ENCODE peak calls at places on chromosomes 16 and 17, in seven cellular contexts. One of them, this sample, is unnamed.

GRCh38 chr16:1137604-1138003 is 15.3 kb upstream of the CACNA1H start:
- DNase-seq in PC-3: no peak
- DNase-seq in PC-9: no peak
- DNase-seq in GM23248: no peak
- DNase-seq in K562: peak
- DNase-seq in mammary epithelial cell: no peak
- DNase-seq in A673: no peak
- DNase-seq in this sample: peak

GRCh38 chr17:80183581-80184422 is 14.0 kb downstream of the CARD14 start:
- DNase-seq in PC-3: no peak
- DNase-seq in PC-9: no peak
- DNase-seq in GM23248: no peak
- DNase-seq in K562: no peak
- DNase-seq in mammary epithelial cell: no peak
- DNase-seq in A673: no peak
- DNase-seq in this sample: no peak

GRCh38 chr17:14745122-14745521 is 444.2 kb downstream of the HS3ST3B1 start:
- DNase-seq in PC-3: peak
- DNase-seq in PC-9: peak
- DNase-seq in GM23248: peak
- DNase-seq in K562: no peak
- DNase-seq in mammary epithelial cell: peak
- DNase-seq in A673: no peak
- DNase-seq in this sample: no peak

GRCh38 chr16:49345829-49346228 is 27.8 kb upstream of the C16orf78 start:
- DNase-seq in PC-3: peak
- DNase-seq in PC-9: no peak
- DNase-seq in GM23248: peak
- DNase-seq in K562: peak
- DNase-seq in mammary epithelial cell: peak
- DNase-seq in A673: peak
- DNase-seq in this sample: no peak

GRCh38 chr16:57630931-57631845 is 2.8 kb downstream of the ADGRG1 start:
- DNase-seq in PC-3: no peak
- DNase-seq in PC-9: no peak
- DNase-seq in GM23248: no peak
- DNase-seq in K562: no peak
- DNase-seq in mammary epithelial cell: no peak
- DNase-seq in A673: no peak
- DNase-seq in this sample: no peak

GRCh38 chr16:56858375-56858774 is 6.6 kb upstream of the SLC12A3 start:
- DNase-seq in PC-3: no peak
- DNase-seq in PC-9: no peak
- DNase-seq in GM23248: no peak
- DNase-seq in K562: no peak
- DNase-seq in mammary epithelial cell: no peak
- DNase-seq in A673: no peak
- DNase-seq in this sample: no peak

GRCh38 chr17:3983945-3984484 is 19.8 kb upstream of the ATP2A3 start:
- DNase-seq in PC-3: no peak
- DNase-seq in PC-9: no peak
- DNase-seq in GM23248: peak
- DNase-seq in K562: no peak
- DNase-seq in mammary epithelial cell: no peak
- DNase-seq in A673: peak
- DNase-seq in this sample: no peak

GRCh38 chr17:36592316-36592710 is 634 bp downstream of the DHRS11 start:
- DNase-seq in PC-3: peak
- DNase-seq in PC-9: peak
- DNase-seq in GM23248: peak
- DNase-seq in K562: no peak
- DNase-seq in mammary epithelial cell: no peak
- DNase-seq in A673: peak
- DNase-seq in this sample: no peak

GRCh38 chr17:31517524-31517923 is 126.0 kb downstream of the RAB11FIP4 start:
- DNase-seq in PC-3: peak
- DNase-seq in PC-9: no peak
- DNase-seq in GM23248: no peak
- DNase-seq in K562: no peak
- DNase-seq in mammary epithelial cell: no peak
- DNase-seq in A673: no peak
- DNase-seq in this sample: no peak

GRCh38 chr16:11198817-11199216 is 57.2 kb downstream of the SOCS1 start:
- DNase-seq in PC-3: peak
- DNase-seq in PC-9: peak
- DNase-seq in GM23248: no peak
- DNase-seq in K562: peak
- DNase-seq in mammary epithelial cell: peak
- DNase-seq in A673: no peak
- DNase-seq in this sample: no peak

GRCh38 chr17:32586666-32587065 is 99.9 kb downstream of the CDK5R1 start:
- DNase-seq in PC-3: peak
- DNase-seq in PC-9: no peak
- DNase-seq in GM23248: peak
- DNase-seq in K562: no peak
- DNase-seq in mammary epithelial cell: peak
- DNase-seq in A673: no peak
- DNase-seq in this sample: no peak

GRCh38 chr17:7262192-7263070 is at the start of gene CLDN7:
- DNase-seq in PC-3: peak
- DNase-seq in PC-9: peak
- DNase-seq in GM23248: no peak
- DNase-seq in K562: no peak
- DNase-seq in mammary epithelial cell: no peak
- DNase-seq in A673: no peak
- DNase-seq in this sample: no peak

GRCh38 chr16:30367349-30368009 is 2.8 kb downstream of the TBC1D10B start:
- DNase-seq in PC-3: peak
- DNase-seq in PC-9: no peak
- DNase-seq in GM23248: peak
- DNase-seq in K562: no peak
- DNase-seq in mammary epithelial cell: no peak
- DNase-seq in A673: no peak
- DNase-seq in this sample: no peak

GRCh38 chr17:64920419-64921172 is 1.3 kb upstream of the LRRC37A3 start:
- DNase-seq in PC-3: no peak
- DNase-seq in PC-9: no peak
- DNase-seq in GM23248: peak
- DNase-seq in K562: no peak
- DNase-seq in mammary epithelial cell: no peak
- DNase-seq in A673: no peak
- DNase-seq in this sample: no peak

GRCh38 chr17:53719229-53719628 is 103.5 kb upstream of the KIF2B start:
- DNase-seq in PC-3: no peak
- DNase-seq in PC-9: no peak
- DNase-seq in GM23248: no peak
- DNase-seq in K562: no peak
- DNase-seq in mammary epithelial cell: peak
- DNase-seq in A673: no peak
- DNase-seq in this sample: peak

GRCh38 chr17:28258347-28258887 is 60.6 kb upstream of the TMEM97 start:
- DNase-seq in PC-3: no peak
- DNase-seq in PC-9: no peak
- DNase-seq in GM23248: no peak
- DNase-seq in K562: no peak
- DNase-seq in mammary epithelial cell: no peak
- DNase-seq in A673: no peak
- DNase-seq in this sample: no peak

GRCh38 chr17:51455931-51456330 is 195.6 kb downstream of the UTP18 start:
- DNase-seq in PC-3: no peak
- DNase-seq in PC-9: no peak
- DNase-seq in GM23248: no peak
- DNase-seq in K562: no peak
- DNase-seq in mammary epithelial cell: no peak
- DNase-seq in A673: no peak
- DNase-seq in this sample: no peak

GRCh38 chr16:71971571-71971970 is 28.6 kb downstream of the PKD1L3 start:
- DNase-seq in PC-3: no peak
- DNase-seq in PC-9: no peak
- DNase-seq in GM23248: no peak
- DNase-seq in K562: no peak
- DNase-seq in mammary epithelial cell: no peak
- DNase-seq in A673: no peak
- DNase-seq in this sample: no peak

GRCh38 chr17:47744168-47745036 is 11.4 kb downstream of the TBX21 start:
- DNase-seq in PC-3: no peak
- DNase-seq in PC-9: no peak
- DNase-seq in GM23248: no peak
- DNase-seq in K562: peak
- DNase-seq in mammary epithelial cell: no peak
- DNase-seq in A673: no peak
- DNase-seq in this sample: no peak
- TF ChIP-seq EZH2 in PC-3: no peak
- TF ChIP-seq EZH2 in PC-9: no peak
- TF ChIP-seq EZH2 in GM23248: no peak
- TF ChIP-seq EZH2 in K562: no peak
- TF ChIP-seq EZH2 in mammary epithelial cell: no peak
- TF ChIP-seq EZH2 in A673: no peak
- TF ChIP-seq EZH2 in this sample: no peak

DNA sequence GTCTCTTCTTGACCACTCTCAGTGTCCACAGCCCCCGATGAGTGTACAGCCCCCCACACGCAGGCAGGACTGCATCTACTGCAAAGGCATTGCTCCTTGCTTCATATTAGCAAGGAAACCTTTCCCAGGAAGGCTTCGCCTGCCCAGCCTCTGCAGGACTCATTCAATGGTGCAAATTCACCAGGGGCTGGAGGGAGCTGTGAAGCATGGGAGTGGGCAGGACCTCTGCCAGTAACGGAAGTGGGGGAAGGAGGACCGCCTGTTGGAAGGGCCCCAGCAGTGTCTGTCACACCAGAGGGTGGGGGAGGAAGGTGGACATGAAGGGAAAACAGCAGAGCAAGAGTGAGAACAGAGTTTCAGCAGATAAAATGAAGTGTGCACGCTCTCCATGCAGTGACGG is 2.5 kb downstream of the SPATA33 start:
- DNase-seq in PC-3: no peak
- DNase-seq in PC-9: no peak
- DNase-seq in GM23248: no peak
- DNase-seq in K562: no peak
- DNase-seq in mammary epithelial cell: no peak
- DNase-seq in A673: no peak
- DNase-seq in this sample: no peak
- TF ChIP-seq EZH2 in PC-3: no peak
- TF ChIP-seq EZH2 in PC-9: no peak
- TF ChIP-seq EZH2 in GM23248: no peak
- TF ChIP-seq EZH2 in K562: no peak
- TF ChIP-seq EZH2 in mammary epithelial cell: no peak
- TF ChIP-seq EZH2 in A673: no peak
- TF ChIP-seq EZH2 in this sample: no peak

GRCh38 chr17:72222571-72222970 is 101.8 kb downstream of the SOX9 start:
- DNase-seq in PC-3: no peak
- DNase-seq in PC-9: no peak
- DNase-seq in GM23248: no peak
- DNase-seq in K562: no peak
- DNase-seq in mammary epithelial cell: no peak
- DNase-seq in A673: no peak
- DNase-seq in this sample: no peak

GRCh38 chr17:72219136-72219823 is 98.5 kb downstream of the SOX9 start:
- DNase-seq in PC-3: no peak
- DNase-seq in PC-9: no peak
- DNase-seq in GM23248: peak
- DNase-seq in K562: no peak
- DNase-seq in mammary epithelial cell: no peak
- DNase-seq in A673: peak
- DNase-seq in this sample: no peak

GRCh38 chr17:72222971-72223370 is 102.2 kb downstream of the SOX9 start:
- DNase-seq in PC-3: no peak
- DNase-seq in PC-9: no peak
- DNase-seq in GM23248: no peak
- DNase-seq in K562: no peak
- DNase-seq in mammary epithelial cell: no peak
- DNase-seq in A673: no peak
- DNase-seq in this sample: no peak

GRCh38 chr17:72223816-72224215 is 103.0 kb downstream of the SOX9 start:
- DNase-seq in PC-3: no peak
- DNase-seq in PC-9: no peak
- DNase-seq in GM23248: no peak
- DNase-seq in K562: no peak
- DNase-seq in mammary epithelial cell: no peak
- DNase-seq in A673: no peak
- DNase-seq in this sample: no peak

DNA sequence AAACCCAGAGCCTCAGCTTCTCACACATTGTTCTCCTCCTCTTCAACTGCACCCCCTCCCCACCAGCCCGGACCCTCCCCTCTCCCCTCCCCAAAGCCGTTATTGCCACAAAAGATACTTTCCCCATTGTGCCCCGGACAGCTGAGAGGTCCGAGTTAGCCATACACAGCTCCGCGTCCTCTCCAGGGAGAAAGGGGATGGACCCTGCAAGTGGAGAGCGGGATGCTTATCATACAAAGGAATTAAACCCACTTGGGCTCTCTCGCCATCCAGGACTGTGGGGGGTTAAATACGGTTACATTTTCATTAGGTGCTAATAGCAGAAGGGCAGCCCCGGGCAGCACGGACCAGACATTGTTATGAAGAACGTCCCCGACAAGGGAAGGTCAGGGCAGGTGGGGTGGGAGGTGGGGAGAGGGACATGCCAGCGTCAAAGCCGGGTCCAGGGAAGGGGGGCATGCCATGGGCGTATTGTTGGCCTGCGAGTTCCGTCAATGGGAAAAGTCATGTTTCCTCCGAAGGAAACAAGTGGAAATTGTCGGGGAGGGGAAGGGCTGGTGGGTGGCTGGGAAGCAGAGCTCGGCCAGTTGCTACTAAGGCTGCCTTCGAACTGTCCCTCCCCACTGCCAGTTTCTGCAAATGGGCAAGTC is 99.1 kb downstream of the SOX9 start:
- DNase-seq in PC-3: no peak
- DNase-seq in PC-9: no peak
- DNase-seq in GM23248: no peak
- DNase-seq in K562: no peak
- DNase-seq in mammary epithelial cell: no peak
- DNase-seq in A673: no peak
- DNase-seq in this sample: no peak
- TF ChIP-seq EZH2 in PC-3: no peak
- TF ChIP-seq EZH2 in PC-9: no peak
- TF ChIP-seq EZH2 in GM23248: no peak
- TF ChIP-seq EZH2 in K562: no peak
- TF ChIP-seq EZH2 in mammary epithelial cell: no peak
- TF ChIP-seq EZH2 in A673: no peak
- TF ChIP-seq EZH2 in this sample: no peak

DNA sequence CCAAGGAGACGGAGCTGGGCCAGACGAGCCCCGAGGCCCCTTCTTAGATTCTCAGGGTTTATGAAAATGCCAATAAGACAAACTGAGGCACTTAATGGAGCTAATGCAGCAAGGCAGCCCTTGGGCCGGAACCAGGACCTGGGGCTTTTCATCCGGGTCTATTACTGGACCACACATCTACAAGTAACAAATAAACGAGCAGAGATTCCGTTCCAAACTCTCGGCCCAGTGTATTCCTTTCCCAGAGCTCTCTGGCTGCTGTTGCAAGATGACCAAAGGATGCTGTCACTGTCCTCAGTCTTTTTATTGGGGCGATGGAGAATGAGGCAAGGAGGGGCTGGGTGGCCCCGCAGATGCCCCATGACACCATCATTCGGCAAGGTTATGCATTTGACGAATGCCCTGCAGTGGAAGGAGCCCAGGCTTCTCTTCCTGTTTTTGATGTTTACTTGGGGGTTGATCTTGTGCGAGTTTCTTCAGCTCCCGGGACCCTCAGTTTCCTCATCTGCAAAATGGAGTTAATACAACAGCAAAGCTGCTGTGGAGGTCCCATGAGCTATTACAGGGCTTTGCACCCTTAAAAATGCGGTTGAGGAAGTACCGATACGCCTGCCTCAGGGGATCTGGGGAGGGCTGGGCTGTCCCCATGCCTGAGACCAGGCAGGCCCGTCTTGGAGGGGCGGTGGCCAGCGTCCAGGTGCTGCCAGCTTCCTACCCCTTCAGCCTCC is 1.1 kb upstream of the NTN1 start:
- DNase-seq in PC-3: no peak
- DNase-seq in PC-9: no peak
- DNase-seq in GM23248: no peak
- DNase-seq in K562: no peak
- DNase-seq in mammary epithelial cell: no peak
- DNase-seq in A673: no peak
- DNase-seq in this sample: no peak
- TF ChIP-seq EZH2 in PC-3: no peak
- TF ChIP-seq EZH2 in PC-9: no peak
- TF ChIP-seq EZH2 in GM23248: no peak
- TF ChIP-seq EZH2 in K562: no peak
- TF ChIP-seq EZH2 in mammary epithelial cell: no peak
- TF ChIP-seq EZH2 in A673: no peak
- TF ChIP-seq EZH2 in this sample: no peak